ENCODE peak calls at places on chromosomes 1 and 21, in seven cellular contexts. F is PC-3, E is GM23338, P is K562, Y is fibroblast of lung, K is MM.1S, Z is hepatocyte. I is an unnamed sample.

GRCh38 chr1:96721053-96721381 is 567 bp upstream of the PTBP2 start:
- DNase-seq in P (no peak), E (no peak), Z (no peak), F (peak; percentile 23), Y (no peak), K (no peak), I (no peak)

GRCh38 chr1:2320001-2320400 is 71.4 kb downstream of the MORN1 start:
- DNase-seq in P (no peak), Z (no peak), K (no peak), E (no peak), Y (no peak), F (no peak), I (no peak)

GRCh38 chr1:113390871-113391642 is 742 bp downstream of the MAGI3 start:
- DNase-seq in K (peak; percentile 40), F (peak; percentile 54), E (peak; percentile 65), P (peak; percentile 53), Y (peak; percentile 25), Z (peak; percentile 65), I (peak; percentile 77)

GRCh38 chr1:248924696-248925532 is 18.9 kb downstream of the PGBD2 start:
- DNase-seq in E (peak; percentile 69), Y (peak; percentile 58), F (peak; percentile 77), K (peak; percentile 95), Z (peak; percentile 58), P (peak; percentile 63), I (no peak)

GRCh38 chr1:211944733-211945500 is 90.4 kb downstream of the INTS7 start:
- DNase-seq in E (peak; percentile 70), Z (peak; percentile 78), Y (peak; percentile 10), F (peak; percentile 95), K (no peak), P (no peak), I (peak; percentile 41)

GRCh38 chr1:206023682-206024081 is at the start of gene CTSE:
- DNase-seq in E (no peak), Z (peak; percentile 63), F (no peak), Y (no peak), K (no peak), P (no peak), I (no peak)

GRCh38 chr1:156847591-156848460 is 11.1 kb downstream of the INSRR start:
- DNase-seq in Y (no peak), P (no peak), F (no peak), K (no peak), E (no peak), Z (no peak), I (no peak)

GRCh38 chr1:172298146-172298545 is 122.3 kb upstream of the C1orf105 start:
- DNase-seq in Y (no peak), E (no peak), K (no peak), F (no peak), P (no peak), Z (no peak), I (no peak)

GRCh38 chr1:91712981-91713841 is 172.7 kb downstream of the TGFBR3 start:
- DNase-seq in Z (peak; percentile 34), K (no peak), P (peak; percentile 63), E (peak; percentile 22), F (no peak), Y (peak; percentile 77), I (no peak)

GRCh38 chr1:205248793-205249601 is 21.3 kb downstream of the TMCC2 start:
- DNase-seq in K (no peak), E (no peak), P (peak; percentile 82), Y (peak; percentile 85), F (no peak), Z (peak; percentile 73), I (no peak)

GRCh38 chr1:119384591-119384990 is 16.0 kb downstream of the HAO2 start:
- DNase-seq in K (no peak), Y (no peak), E (no peak), F (no peak), Z (no peak), P (no peak), I (no peak)

GRCh38 chr1:212167098-212167497 is 118.1 kb upstream of the PPP2R5A start:
- DNase-seq in P (peak; percentile 56), F (no peak), Y (peak; percentile 80), K (no peak), Z (no peak), E (no peak), I (no peak)

GRCh38 chr1:45630429-45630828 is 6.6 kb upstream of the CCDC17 start:
- DNase-seq in F (no peak), K (no peak), Y (no peak), P (no peak), E (no peak), Z (no peak), I (no peak)

GRCh38 chr21:25637846-25638245 is 1.2 kb upstream of the JAM2 start:
- DNase-seq in Z (no peak), E (no peak), K (no peak), F (no peak), Y (no peak), P (no peak), I (no peak)

GRCh38 chr21:25636727-25637126 is 2.3 kb upstream of the JAM2 start:
- DNase-seq in Z (no peak), P (no peak), F (no peak), Y (no peak), E (no peak), K (no peak), I (no peak)

GRCh38 chr21:25639167-25639921 is at the start of gene JAM2:
- DNase-seq in K (peak; percentile 46), P (peak; percentile 16), Y (peak; percentile 36), Z (peak; percentile 52), F (no peak), E (peak; percentile 75), I (peak; percentile 79)

GRCh38 chr21:25639922-25640670 is 1.0 kb downstream of the JAM2 start:
- DNase-seq in Y (no peak), F (no peak), P (no peak), Z (peak; percentile 22), E (peak; percentile 74), K (no peak), I (peak; percentile 65)

GRCh38 chr21:25638634-25639166 is 358 bp upstream of the JAM2 start:
- DNase-seq in Y (peak; percentile 55), E (no peak), F (no peak), Z (no peak), K (no peak), P (no peak), I (no peak)
- TF ChIP-seq EZH2 in Y (no peak), E (no peak), F (no peak), Z (no peak), K (no peak), P (no peak), I (no peak)

GRCh38 chr1:160841079-160841478 is 21.6 kb downstream of the CD244 start:
- DNase-seq in Z (no peak), K (no peak), Y (no peak), E (no peak), P (no peak), F (no peak), I (no peak)

GRCh38 chr1:160837558-160838205 is 25.0 kb downstream of the CD244 start:
- DNase-seq in K (peak; percentile 67), E (no peak), Z (no peak), Y (no peak), P (peak; percentile 13), F (peak; percentile 92), I (no peak)

GRCh38 chr1:160836561-160836960 is 26.1 kb downstream of the CD244 start:
- DNase-seq in K (no peak), P (no peak), Z (no peak), F (no peak), Y (no peak), E (no peak), I (no peak)

GRCh38 chr1:160836981-160837557 is 25.6 kb downstream of the CD244 start:
- DNase-seq in F (no peak), E (no peak), Y (no peak), P (no peak), K (peak; percentile 52), Z (no peak), I (no peak)

DNA sequence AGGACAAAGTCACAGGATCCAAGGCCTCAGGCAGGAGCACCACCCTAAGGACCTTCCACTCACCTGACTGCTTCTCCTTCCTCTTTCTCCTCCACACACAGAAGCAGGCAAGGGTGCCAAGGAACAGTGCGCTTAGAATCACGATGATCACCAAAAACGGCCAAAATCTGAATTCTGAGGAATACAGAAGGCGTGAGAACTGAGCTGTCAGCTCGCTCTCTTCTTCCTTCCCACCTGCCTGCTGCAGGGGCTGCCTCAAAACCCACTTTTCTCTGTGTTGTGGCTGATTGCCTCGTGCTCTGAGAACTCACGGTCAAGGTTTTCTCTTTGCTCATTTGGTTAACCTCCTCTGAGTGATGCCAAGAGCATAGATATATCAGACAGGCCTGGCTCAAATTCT is 23.8 kb downstream of the CD244 start:
- DNase-seq in K (no peak), E (no peak), F (no peak), Z (no peak), P (no peak), Y (no peak), I (no peak)
- H3K27ac ChIP-seq in K (no peak overlapping the region), E (no peak overlapping the region), F (no peak overlapping the region), Z (no peak overlapping the region), P (no peak overlapping the region), Y (no peak overlapping the region), I (no peak overlapping the region)

DNA sequence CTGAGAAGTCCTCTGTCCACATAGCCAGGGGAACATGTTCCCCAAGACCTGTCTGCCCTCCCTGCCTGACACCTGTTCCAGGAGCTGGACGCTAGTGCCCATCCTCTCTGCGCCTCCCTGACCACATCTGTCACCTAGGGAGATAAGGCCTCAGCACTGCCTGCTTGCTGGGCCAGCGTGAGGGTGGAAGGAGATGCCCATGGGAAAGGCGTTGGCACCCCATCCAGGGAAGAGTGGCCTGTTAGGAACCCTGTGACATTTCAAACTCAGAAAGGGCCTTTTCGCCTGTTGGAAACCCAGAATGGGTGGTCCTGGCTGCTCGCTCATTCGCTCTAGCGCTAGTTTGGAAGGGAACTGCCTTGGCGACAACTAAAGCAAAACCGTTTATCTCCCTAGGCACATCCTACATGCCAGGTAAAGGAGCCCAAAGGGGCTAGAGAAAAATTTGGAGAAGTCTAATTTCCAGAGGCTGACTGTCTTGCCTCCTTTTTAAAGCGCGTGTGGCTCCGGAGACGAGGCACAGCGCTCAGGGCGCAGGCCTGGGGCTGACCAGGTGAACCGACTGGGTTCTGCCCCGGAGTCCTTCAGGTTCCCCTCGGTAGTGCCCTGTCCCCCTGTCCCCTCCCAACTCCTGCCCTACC is 410 bp downstream of the ACTA1 start:
- DNase-seq in K (no peak), P (no peak), E (no peak), Z (no peak), F (no peak), Y (no peak), I (no peak)
- TF ChIP-seq EZH2 in K (no peak), P (no peak), E (peak; percentile 63), Z (no peak), F (no peak), Y (peak; percentile 92), I (peak; percentile 93)

GRCh38 chr1:220124542-220124941 is 30.6 kb downstream of the IARS2 start:
- DNase-seq in Z (no peak), Y (peak; percentile 11), F (no peak), P (no peak), K (no peak), E (no peak), I (no peak)

GRCh38 chr1:220123889-220124288 is 30.0 kb downstream of the IARS2 start:
- DNase-seq in K (peak; percentile 36), Y (no peak), E (peak; percentile 53), P (peak; percentile 42), Z (no peak), F (peak; percentile 27), I (no peak)

GRCh38 chr1:220113136-220113695 is 19.3 kb downstream of the IARS2 start:
- DNase-seq in E (peak; percentile 73), Y (peak; percentile 38), K (peak; percentile 58), P (peak; percentile 68), F (peak; percentile 64), Z (peak; percentile 18), I (no peak)

GRCh38 chr1:220121791-220122530 is 28.0 kb downstream of the IARS2 start:
- DNase-seq in F (no peak), K (no peak), P (peak; percentile 9), Z (peak; percentile 67), E (no peak), Y (no peak), I (no peak)

GRCh38 chr1:220119043-220119512 is 25.1 kb downstream of the IARS2 start:
- DNase-seq in Y (peak; percentile 6), K (no peak), P (peak; percentile 71), Z (peak; percentile 65), F (no peak), E (no peak), I (no peak)
- H3K27ac ChIP-seq in Y (no peak overlapping the region), K (no peak overlapping the region), P (peak overlapping the region; percentile 6), Z (peak overlapping the region; percentile 94), F (no peak overlapping the region), E (no peak overlapping the region), I (no peak overlapping the region)

I was measured in H1.